ENCODE peak calls at places on chromosome 13, in four cellular contexts. One of them, this sample, is unnamed.

GRCh38 chr13:48448285-48448962 is 35.5 kb upstream of the LPAR6 start:
- DNase-seq in stomach: no peak
- DNase-seq in tibial artery: no peak
- DNase-seq in CD8-positive, alpha-beta memory T cell: no peak
- DNase-seq in this sample: no peak

GRCh38 chr13:34462843-34463242 is 479.2 kb upstream of the NBEA start:
- DNase-seq in stomach: peak
- DNase-seq in tibial artery: no peak
- DNase-seq in CD8-positive, alpha-beta memory T cell: no peak
- DNase-seq in this sample: peak

GRCh38 chr13:40589285-40590109 is 76.9 kb downstream of the FOXO1 start:
- DNase-seq in stomach: no peak
- DNase-seq in tibial artery: no peak
- DNase-seq in CD8-positive, alpha-beta memory T cell: no peak
- DNase-seq in this sample: peak

GRCh38 chr13:76053181-76053580 is 417.1 kb downstream of the LMO7 start:
- DNase-seq in stomach: no peak
- DNase-seq in tibial artery: no peak
- DNase-seq in CD8-positive, alpha-beta memory T cell: no peak
- DNase-seq in this sample: no peak

GRCh38 chr13:52838433-52839107 is 9.9 kb downstream of the PCDH8 start:
- DNase-seq in stomach: no peak
- DNase-seq in tibial artery: no peak
- DNase-seq in CD8-positive, alpha-beta memory T cell: no peak
- DNase-seq in this sample: no peak

GRCh38 chr13:101655435-101655834 is 203.0 kb downstream of the ITGBL1 start:
- DNase-seq in stomach: no peak
- DNase-seq in tibial artery: no peak
- DNase-seq in CD8-positive, alpha-beta memory T cell: no peak
- DNase-seq in this sample: no peak

GRCh38 chr13:75761373-75761772 is 125.2 kb downstream of the LMO7 start:
- DNase-seq in stomach: no peak
- DNase-seq in tibial artery: no peak
- DNase-seq in CD8-positive, alpha-beta memory T cell: no peak
- DNase-seq in this sample: no peak

GRCh38 chr13:54301085-54301484 is 1272.5 kb downstream of the OLFM4 start:
- DNase-seq in stomach: no peak
- DNase-seq in tibial artery: no peak
- DNase-seq in CD8-positive, alpha-beta memory T cell: no peak
- DNase-seq in this sample: no peak

GRCh38 chr13:83996415-83996814 is 114.1 kb upstream of the SLITRK1 start:
- DNase-seq in stomach: no peak
- DNase-seq in tibial artery: no peak
- DNase-seq in CD8-positive, alpha-beta memory T cell: no peak
- DNase-seq in this sample: no peak

GRCh38 chr13:78881054-78881453 is 222.1 kb upstream of the OBI1 start:
- DNase-seq in stomach: no peak
- DNase-seq in tibial artery: no peak
- DNase-seq in CD8-positive, alpha-beta memory T cell: no peak
- DNase-seq in this sample: no peak

GRCh38 chr13:29131881-29132668 is 311.9 kb downstream of the MTUS2 start:
- DNase-seq in stomach: no peak
- DNase-seq in tibial artery: no peak
- DNase-seq in CD8-positive, alpha-beta memory T cell: no peak
- DNase-seq in this sample: no peak

GRCh38 chr13:109995578-109995977 is 209.2 kb upstream of the IRS2 start:
- DNase-seq in stomach: no peak
- DNase-seq in tibial artery: no peak
- DNase-seq in CD8-positive, alpha-beta memory T cell: no peak
- DNase-seq in this sample: no peak

GRCh38 chr13:39105110-39105509 is 66.9 kb downstream of the NHLRC3 start:
- DNase-seq in stomach: no peak
- DNase-seq in tibial artery: no peak
- DNase-seq in CD8-positive, alpha-beta memory T cell: no peak
- DNase-seq in this sample: no peak

GRCh38 chr13:76879211-76879875 is 6.9 kb downstream of the KCTD12 start:
- DNase-seq in stomach: peak
- DNase-seq in tibial artery: peak
- DNase-seq in CD8-positive, alpha-beta memory T cell: no peak
- DNase-seq in this sample: no peak

GRCh38 chr13:75384881-75385707 is 96.9 kb downstream of the TBC1D4 start:
- DNase-seq in stomach: no peak
- DNase-seq in tibial artery: no peak
- DNase-seq in CD8-positive, alpha-beta memory T cell: no peak
- DNase-seq in this sample: no peak

GRCh38 chr13:112636401-112636975 is 48.5 kb upstream of the TUBGCP3 start:
- DNase-seq in stomach: no peak
- DNase-seq in tibial artery: no peak
- DNase-seq in CD8-positive, alpha-beta memory T cell: no peak
- DNase-seq in this sample: no peak

GRCh38 chr13:51818771-51819511 is 15.0 kb upstream of the DHRS12 start:
- DNase-seq in stomach: peak
- DNase-seq in tibial artery: peak
- DNase-seq in CD8-positive, alpha-beta memory T cell: no peak
- DNase-seq in this sample: no peak

GRCh38 chr13:98819382-98819781 is 66.9 kb upstream of the SLC15A1 start:
- DNase-seq in stomach: no peak
- DNase-seq in tibial artery: no peak
- DNase-seq in CD8-positive, alpha-beta memory T cell: no peak
- DNase-seq in this sample: no peak

GRCh38 chr13:38535271-38535670 is 151.6 kb upstream of the FREM2 start:
- DNase-seq in stomach: no peak
- DNase-seq in tibial artery: no peak
- DNase-seq in CD8-positive, alpha-beta memory T cell: no peak
- DNase-seq in this sample: no peak

GRCh38 chr13:109880371-109881346 is 94.3 kb upstream of the IRS2 start:
- DNase-seq in stomach: no peak
- DNase-seq in tibial artery: no peak
- DNase-seq in CD8-positive, alpha-beta memory T cell: no peak
- DNase-seq in this sample: peak

GRCh38 chr13:60572003-60572792 is 175.2 kb downstream of the TDRD3 start:
- DNase-seq in stomach: no peak
- DNase-seq in tibial artery: no peak
- DNase-seq in CD8-positive, alpha-beta memory T cell: no peak
- DNase-seq in this sample: peak

GRCh38 chr13:59459972-59460371 is 703.8 kb downstream of the DIAPH3 start:
- DNase-seq in stomach: no peak
- DNase-seq in tibial artery: no peak
- DNase-seq in CD8-positive, alpha-beta memory T cell: no peak
- DNase-seq in this sample: no peak

GRCh38 chr13:99217461-99218101 is 16.9 kb downstream of the UBAC2 start:
- DNase-seq in stomach: no peak
- DNase-seq in tibial artery: no peak
- DNase-seq in CD8-positive, alpha-beta memory T cell: no peak
- DNase-seq in this sample: peak

GRCh38 chr13:72839831-72840426 is 58.0 kb downstream of the PIBF1 start:
- DNase-seq in stomach: peak
- DNase-seq in tibial artery: no peak
- DNase-seq in CD8-positive, alpha-beta memory T cell: no peak
- DNase-seq in this sample: peak

GRCh38 chr13:36130542-36131214 is 504 bp downstream of the DCLK1 start:
- DNase-seq in stomach: no peak
- DNase-seq in tibial artery: peak
- DNase-seq in CD8-positive, alpha-beta memory T cell: no peak
- DNase-seq in this sample: peak

DNA sequence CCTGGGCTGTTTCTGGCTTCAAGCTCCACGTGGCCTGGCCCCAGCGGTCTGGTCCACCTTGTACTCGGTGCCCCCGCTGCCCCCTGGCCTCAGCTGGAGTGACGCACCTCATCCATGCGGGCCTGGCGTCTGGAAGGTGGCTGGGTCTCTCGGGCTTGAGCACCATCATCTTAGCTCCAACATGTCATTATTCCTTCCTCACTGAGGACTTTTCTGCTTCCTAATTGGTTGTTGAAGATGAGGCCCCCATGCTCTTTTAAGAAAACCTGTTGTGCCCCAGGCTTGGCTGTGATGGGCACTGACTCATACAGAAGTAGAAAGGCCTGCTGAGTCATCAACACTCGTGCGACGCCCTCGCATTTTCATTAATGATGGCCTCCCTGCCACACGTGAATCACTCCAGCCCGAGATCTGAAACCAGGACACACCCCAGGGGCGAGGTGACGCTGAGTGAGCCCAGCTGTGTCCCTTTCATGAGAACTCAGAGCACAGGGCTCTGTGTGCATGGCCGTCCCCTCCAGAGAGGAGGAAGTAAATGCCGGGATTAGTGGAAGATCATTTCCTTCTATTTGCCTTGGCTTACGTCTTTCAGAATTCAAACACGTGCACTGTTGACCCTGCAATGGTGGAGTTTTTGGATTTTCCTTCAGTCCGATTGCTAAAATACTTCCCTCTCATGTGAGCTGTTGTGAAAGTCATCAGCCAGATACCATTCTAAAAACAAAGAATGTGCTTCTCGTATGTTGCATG is 14.0 kb upstream of the GJA3 start:
- DNase-seq in stomach: peak
- DNase-seq in tibial artery: peak
- DNase-seq in CD8-positive, alpha-beta memory T cell: no peak
- DNase-seq in this sample: peak
- H3K27ac ChIP-seq in stomach: peak
- H3K27ac ChIP-seq in tibial artery: no peak
- H3K27ac ChIP-seq in CD8-positive, alpha-beta memory T cell: no peak
- H3K27ac ChIP-seq in this sample: no peak

GRCh38 chr13:23273498-23273897 is 92.7 kb downstream of the SGCG start:
- DNase-seq in stomach: no peak
- DNase-seq in tibial artery: no peak
- DNase-seq in CD8-positive, alpha-beta memory T cell: no peak
- DNase-seq in this sample: no peak

DNA sequence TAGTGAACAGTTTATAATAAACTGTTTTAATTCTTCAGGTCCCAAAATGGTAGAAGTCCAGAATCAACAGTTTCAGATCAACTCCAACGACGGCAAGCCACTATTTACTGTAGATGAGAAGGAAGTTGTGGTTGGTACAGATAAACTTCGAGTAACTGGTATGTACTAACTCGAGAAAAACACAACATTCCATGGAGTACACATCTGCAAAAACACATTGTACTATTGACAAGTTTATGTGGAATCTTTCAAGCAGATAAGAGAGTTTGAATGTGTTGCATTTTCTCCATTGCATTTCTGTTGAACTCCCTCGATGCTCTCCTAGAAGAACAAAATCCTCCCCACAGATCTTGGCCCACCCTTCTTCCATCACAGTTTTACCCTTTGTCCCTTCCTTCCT is 98.5 kb downstream of the SGCG start:
- DNase-seq in stomach: no peak
- DNase-seq in tibial artery: no peak
- DNase-seq in CD8-positive, alpha-beta memory T cell: no peak
- DNase-seq in this sample: no peak
- H3K27ac ChIP-seq in stomach: no peak
- H3K27ac ChIP-seq in tibial artery: no peak
- H3K27ac ChIP-seq in CD8-positive, alpha-beta memory T cell: no peak
- H3K27ac ChIP-seq in this sample: no peak

GRCh38 chr13:106152047-106152446 is 383.4 kb downstream of the EFNB2 start:
- DNase-seq in stomach: no peak
- DNase-seq in tibial artery: no peak
- DNase-seq in CD8-positive, alpha-beta memory T cell: no peak
- DNase-seq in this sample: no peak
- H3K27ac ChIP-seq in stomach: no peak
- H3K27ac ChIP-seq in tibial artery: no peak
- H3K27ac ChIP-seq in CD8-positive, alpha-beta memory T cell: no peak
- H3K27ac ChIP-seq in this sample: peak

DNA sequence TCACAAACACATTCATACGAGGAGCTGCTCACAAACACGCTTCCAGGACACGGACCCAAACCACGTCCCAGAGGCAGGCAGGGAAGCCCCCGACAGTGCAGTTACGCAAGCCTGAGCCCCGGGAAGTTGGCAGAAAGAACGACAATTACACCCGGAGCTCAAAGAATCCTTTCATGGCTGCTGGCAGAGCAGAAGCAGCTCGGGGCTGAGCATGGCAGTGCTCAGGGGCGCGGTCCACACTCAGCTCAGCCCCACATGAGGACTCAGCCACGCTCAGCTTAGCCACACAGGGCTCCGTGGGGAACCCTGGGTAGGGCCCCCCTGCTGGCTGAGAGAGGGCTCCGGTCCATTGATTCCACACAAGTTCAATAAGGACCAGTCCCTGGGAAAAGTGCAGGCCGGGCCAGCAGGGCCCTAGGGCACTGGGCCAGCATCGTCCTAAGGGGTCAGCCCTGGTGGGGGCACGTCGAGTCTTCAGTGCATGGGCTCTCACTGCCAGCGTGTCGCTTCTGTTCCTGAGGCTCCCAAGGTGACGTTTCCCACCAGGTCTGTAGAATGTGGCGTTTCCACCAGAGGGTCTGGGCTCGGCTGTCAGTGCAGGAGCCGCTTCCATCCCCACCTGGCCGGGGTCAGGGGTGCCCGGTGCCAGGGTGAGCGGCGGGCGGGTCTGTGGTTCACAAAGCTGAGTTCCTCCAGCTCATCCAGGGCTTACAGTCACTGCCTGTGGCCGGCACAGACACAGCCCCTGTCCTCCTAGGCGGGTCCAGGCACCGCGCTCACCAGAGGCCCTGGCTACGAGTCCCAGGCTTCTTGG is 23.1 kb downstream of the GAS6 start:
- DNase-seq in stomach: no peak
- DNase-seq in tibial artery: no peak
- DNase-seq in CD8-positive, alpha-beta memory T cell: no peak
- DNase-seq in this sample: no peak
- H3K27ac ChIP-seq in stomach: peak
- H3K27ac ChIP-seq in tibial artery: peak
- H3K27ac ChIP-seq in CD8-positive, alpha-beta memory T cell: no peak
- H3K27ac ChIP-seq in this sample: no peak

GRCh38 chr13:33205804-33206221 is 79.7 kb downstream of the STARD13 start:
- DNase-seq in stomach: no peak
- DNase-seq in tibial artery: peak
- DNase-seq in CD8-positive, alpha-beta memory T cell: no peak
- DNase-seq in this sample: no peak
- H3K27ac ChIP-seq in stomach: peak
- H3K27ac ChIP-seq in tibial artery: peak
- H3K27ac ChIP-seq in CD8-positive, alpha-beta memory T cell: no peak
- H3K27ac ChIP-seq in this sample: no peak

GRCh38 chr13:49498211-49498610 is 2.5 kb downstream of the PHF11 start:
- DNase-seq in stomach: no peak
- DNase-seq in tibial artery: no peak
- DNase-seq in CD8-positive, alpha-beta memory T cell: no peak
- DNase-seq in this sample: no peak

GRCh38 chr13:49499889-49500660 is 4.3 kb downstream of the PHF11 start:
- DNase-seq in stomach: no peak
- DNase-seq in tibial artery: no peak
- DNase-seq in CD8-positive, alpha-beta memory T cell: no peak
- DNase-seq in this sample: peak

GRCh38 chr13:49495783-49496762 is at the start of gene PHF11:
- DNase-seq in stomach: peak
- DNase-seq in tibial artery: peak
- DNase-seq in CD8-positive, alpha-beta memory T cell: peak
- DNase-seq in this sample: peak

GRCh38 chr13:49494645-49495044 is 1.1 kb upstream of the PHF11 start:
- DNase-seq in stomach: no peak
- DNase-seq in tibial artery: no peak
- DNase-seq in CD8-positive, alpha-beta memory T cell: no peak
- DNase-seq in this sample: no peak

DNA sequence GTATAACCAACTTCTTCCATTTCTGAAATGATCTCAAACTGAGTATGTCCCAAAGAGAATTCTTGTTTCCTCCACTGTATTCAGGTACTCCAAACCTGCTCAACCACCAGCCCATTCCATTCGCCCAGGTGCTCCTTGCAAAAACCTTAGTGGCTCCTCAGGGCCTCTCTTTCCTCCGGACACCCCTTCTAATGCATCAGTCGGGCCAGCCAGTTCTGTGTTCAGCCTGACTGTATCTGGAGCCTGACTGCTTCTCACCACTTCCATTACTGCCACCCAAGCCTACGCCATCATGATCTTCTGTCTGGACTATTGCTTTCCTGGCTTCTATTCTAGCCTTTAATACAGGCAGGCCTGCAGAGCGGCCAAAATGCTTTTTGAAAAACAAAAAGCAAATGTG is 1.5 kb downstream of the PHF11 start:
- DNase-seq in stomach: no peak
- DNase-seq in tibial artery: no peak
- DNase-seq in CD8-positive, alpha-beta memory T cell: no peak
- DNase-seq in this sample: no peak
- H3K27ac ChIP-seq in stomach: peak
- H3K27ac ChIP-seq in tibial artery: peak
- H3K27ac ChIP-seq in CD8-positive, alpha-beta memory T cell: peak
- H3K27ac ChIP-seq in this sample: no peak